ENCODE peak calls at places on chromosomes 5 and 9, in eight cellular contexts. P is endothelial cell, C is tibial artery, I is GM12865, D is neural progenitor cell, B is MCF 10A, V is BJ, S is ovary. L is an unnamed sample.
A peak's percentile ranks its signal among the peaks of the same experiment; 100 is the strongest.

GRCh38 chr9:72997387-72997995 is 44.6 kb upstream of the ALDH1A1 start:
- DNase-seq in P (no peak), C (no peak), I (no peak), D (no peak), B (no peak), V (no peak), S (no peak), L (no peak)

GRCh38 chr9:133934512-133935221 is 57.5 kb downstream of the VAV2 start:
- DNase-seq in P (no peak), C (peak; percentile 39), I (no peak), D (no peak), B (no peak), V (no peak), S (no peak), L (no peak)

GRCh38 chr5:88438006-88438405 is 169.4 kb upstream of the TMEM161B start:
- DNase-seq in P (no peak), C (no peak), I (no peak), D (no peak), B (peak; percentile 19), V (no peak), S (no peak), L (peak; percentile 63)

GRCh38 chr5:79992891-79993290 is 1.8 kb upstream of the MTX3 start:
- DNase-seq in P (no peak), C (no peak), I (no peak), D (no peak), B (no peak), V (no peak), S (no peak), L (no peak)

GRCh38 chr5:65801332-65801731 is 79.3 kb downstream of the NLN start:
- DNase-seq in P (no peak), C (no peak), I (no peak), D (no peak), B (no peak), V (peak; percentile 70), S (no peak), L (no peak)

GRCh38 chr9:130994135-130994534 is 14.8 kb upstream of the LAMC3 start:
- DNase-seq in P (no peak), C (no peak), I (no peak), D (no peak), B (no peak), V (no peak), S (no peak), L (no peak)

GRCh38 chr5:132251220-132251725 is 6.2 kb upstream of the PDLIM4 start:
- DNase-seq in P (no peak), C (no peak), I (no peak), D (no peak), B (no peak), V (no peak), S (no peak), L (no peak)

GRCh38 chr9:134320195-134320885 is 5.9 kb upstream of the RXRA start:
- DNase-seq in P (no peak), C (no peak), I (no peak), D (peak; percentile 58), B (no peak), V (no peak), S (peak; percentile 20), L (no peak)

GRCh38 chr5:1511651-1512540 is 11.9 kb downstream of the LPCAT1 start:
- DNase-seq in P (no peak), C (peak; percentile 17), I (peak; percentile 47), D (peak; percentile 44), B (peak; percentile 19), V (peak; percentile 19), S (peak; percentile 9), L (peak; percentile 36)

GRCh38 chr5:133246376-133247144 is 194.7 kb downstream of the HSPA4 start:
- DNase-seq in P (no peak), C (no peak), I (no peak), D (no peak), B (no peak), V (no peak), S (no peak), L (no peak)

GRCh38 chr5:2895876-2896275 is 144.4 kb upstream of the IRX2 start:
- DNase-seq in P (no peak), C (no peak), I (no peak), D (no peak), B (no peak), V (no peak), S (no peak), L (no peak)

GRCh38 chr5:124451721-124452383 is 294.6 kb downstream of the ZNF608 start:
- DNase-seq in P (no peak), C (no peak), I (no peak), D (no peak), B (no peak), V (no peak), S (no peak), L (no peak)

GRCh38 chr5:39433838-39434237 is 9.1 kb upstream of the DAB2 start:
- DNase-seq in P (no peak), C (no peak), I (no peak), D (peak; percentile 4), B (no peak), V (no peak), S (no peak), L (no peak)

GRCh38 chr5:65121880-65122436 is 353.2 kb downstream of the CWC27 start:
- DNase-seq in P (no peak), C (no peak), I (no peak), D (no peak), B (peak; percentile 78), V (peak; percentile 61), S (no peak), L (no peak)

GRCh38 chr5:61884242-61884855 is 421.7 kb upstream of the KIF2A start:
- DNase-seq in P (no peak), C (no peak), I (no peak), D (no peak), B (no peak), V (no peak), S (no peak), L (no peak)

GRCh38 chr9:100937377-100937776 is 91.2 kb upstream of the PLPPR1 start:
- DNase-seq in P (no peak), C (no peak), I (no peak), D (no peak), B (no peak), V (no peak), S (no peak), L (no peak)

GRCh38 chr5:128775537-128775936 is 189.8 kb upstream of the SLC27A6 start:
- DNase-seq in P (no peak), C (no peak), I (no peak), D (no peak), B (no peak), V (no peak), S (no peak), L (no peak)

GRCh38 chr9:122444366-122444765 is 33.4 kb downstream of the OR1J1 start:
- DNase-seq in P (no peak), C (no peak), I (no peak), D (no peak), B (peak; percentile 4), V (peak; percentile 81), S (no peak), L (no peak)

GRCh38 chr9:122442568-122442967 is 35.2 kb downstream of the OR1J1 start:
- DNase-seq in P (no peak), C (no peak), I (no peak), D (no peak), B (no peak), V (no peak), S (no peak), L (no peak)

GRCh38 chr9:122446819-122447484 is 30.8 kb downstream of the OR1J1 start:
- DNase-seq in P (no peak), C (no peak), I (no peak), D (no peak), B (no peak), V (no peak), S (no peak), L (no peak)

GRCh38 chr9:122445155-122445749 is 32.5 kb downstream of the OR1J1 start:
- DNase-seq in P (no peak), C (no peak), I (no peak), D (no peak), B (no peak), V (peak; percentile 90), S (no peak), L (no peak)
- TF ChIP-seq CTCF in P (no peak), C (no peak), I (no peak), D (no peak), B (no peak), V (peak; percentile 24), S (no peak), L (no peak)

DNA sequence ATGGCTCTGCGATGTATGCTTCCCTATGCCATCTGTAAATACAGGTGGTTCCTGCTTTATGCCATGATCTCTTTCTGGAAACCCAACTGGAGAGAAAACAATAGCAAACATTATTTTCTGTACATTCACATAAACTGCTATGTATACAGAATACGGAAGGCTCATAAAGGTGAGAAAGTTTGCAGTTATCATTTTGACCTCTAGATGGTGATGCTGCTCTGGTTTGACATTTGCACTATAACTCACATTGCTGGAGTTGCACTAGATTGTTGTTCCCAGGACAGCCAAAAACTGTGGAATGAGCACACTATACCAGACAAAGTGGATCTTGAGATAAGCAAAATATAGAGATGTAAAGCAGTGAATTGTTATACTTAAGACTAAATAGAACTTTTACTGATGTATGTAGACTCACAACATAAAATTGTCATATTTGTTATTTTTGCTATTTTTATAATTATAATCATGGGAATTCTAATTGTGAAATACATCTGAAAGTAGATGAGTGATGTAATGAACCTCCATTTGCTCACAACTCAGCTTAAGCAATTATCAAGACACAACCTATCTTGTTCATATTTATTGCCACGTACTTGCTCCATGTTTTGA is 246.5 kb downstream of the PTPRD start:
- DNase-seq in P (peak; percentile 39), C (no peak), I (peak; percentile 40), D (peak; percentile 48), B (peak; percentile 59), V (no peak), S (no peak), L (peak; percentile 9)
- TF ChIP-seq CTCF in P (peak; percentile 75), C (peak; percentile 32), I (peak; percentile 59), D (peak; percentile 85), B (peak; percentile 70), V (peak; percentile 34), S (no peak), L (peak; percentile 74)

GRCh38 chr9:122498883-122499288 is 11.7 kb upstream of the OR1J2 start:
- DNase-seq in P (peak; percentile 23), C (no peak), I (peak; percentile 54), D (peak; percentile 24), B (peak; percentile 82), V (peak; percentile 15), S (no peak), L (peak; percentile 79)
- TF ChIP-seq CTCF in P (peak; percentile 55), C (peak; percentile 36), I (peak; percentile 76), D (peak; percentile 64), B (peak; percentile 72), V (peak; percentile 84), S (no peak), L (peak; percentile 93)

GRCh38 chr9:112748041-112748440 is 2.5 kb upstream of the SNX30 start:
- DNase-seq in P (no peak), C (no peak), I (no peak), D (no peak), B (no peak), V (no peak), S (no peak), L (no peak)

GRCh38 chr9:112750767-112751058 is 153 bp downstream of the SNX30 start:
- DNase-seq in P (no peak), C (no peak), I (no peak), D (no peak), B (no peak), V (no peak), S (no peak), L (no peak)

GRCh38 chr9:112751059-112751795 is 667 bp downstream of the SNX30 start:
- DNase-seq in P (peak; percentile 42), C (peak; percentile 50), I (peak; percentile 68), D (peak; percentile 83), B (peak; percentile 55), V (no peak), S (peak; percentile 31), L (peak; percentile 81)

GRCh38 chr9:112752334-112753110 is 2.0 kb downstream of the SNX30 start:
- DNase-seq in P (no peak), C (no peak), I (no peak), D (no peak), B (no peak), V (no peak), S (no peak), L (no peak)

GRCh38 chr9:112750111-112750766 is at the start of gene SNX30:
- DNase-seq in P (peak; percentile 83), C (peak; percentile 87), I (peak; percentile 92), D (peak; percentile 93), B (peak; percentile 90), V (no peak), S (peak; percentile 90), L (peak; percentile 98)
- TF ChIP-seq CTCF in P (no peak), C (peak; percentile 12), I (no peak), D (peak; percentile 6), B (no peak), V (peak; percentile 18), S (no peak), L (no peak)

L was measured in RWPE1.